ENCODE peak calls at places on chromosomes 2 and 18, in four cellular contexts. V, H, P and Q are unnamed samples.

GRCh38 chr2:201151127-201152074 is 31.5 kb upstream of the CASP10 start:
- DNase-seq in V (no peak), H (peak), P (no peak), Q (no peak)

GRCh38 chr2:132830321-132830720 is 160.3 kb upstream of the LYPD1 start:
- DNase-seq in V (no peak), H (no peak), P (no peak), Q (no peak)

GRCh38 chr18:79393626-79394401 is 1.9 kb upstream of the NFATC1 start:
- DNase-seq in V (peak), H (peak), P (no peak), Q (peak)

GRCh38 chr2:42328148-42328833 is 32.7 kb downstream of the COX7A2L start:
- DNase-seq in V (no peak), H (no peak), P (no peak), Q (no peak)

GRCh38 chr2:85399183-85399455 is 11.0 kb downstream of the CAPG start:
- DNase-seq in V (no peak), H (no peak), P (no peak), Q (no peak)

GRCh38 chr2:198054299-198054698 is 249.9 kb downstream of the PLCL1 start:
- DNase-seq in V (peak), H (peak), P (no peak), Q (peak)

GRCh38 chr18:48675330-48675761 is 136.5 kb downstream of the CTIF start:
- DNase-seq in V (peak), H (peak), P (peak), Q (peak)

GRCh38 chr2:160392201-160392600 is 101.4 kb downstream of the RBMS1 start:
- DNase-seq in V (no peak), H (no peak), P (no peak), Q (no peak)

GRCh38 chr18:26386421-26386820 is 160.2 kb downstream of the TAF4B start:
- DNase-seq in V (no peak), H (no peak), P (no peak), Q (no peak)

GRCh38 chr2:168692132-168692762 is 110.2 kb upstream of the NOSTRIN start:
- DNase-seq in V (no peak), H (no peak), P (no peak), Q (no peak)

GRCh38 chr2:216410550-216410949 is 1.7 kb upstream of the SMARCAL1 start:
- DNase-seq in V (no peak), H (no peak), P (no peak), Q (no peak)

GRCh38 chr2:219041252-219041651 is at the start of gene CFAP65:
- DNase-seq in V (peak), H (no peak), P (no peak), Q (no peak)

GRCh38 chr2:9556121-9556869 is 665 bp upstream of the ADAM17 start:
- DNase-seq in V (no peak), H (no peak), P (no peak), Q (peak)

GRCh38 chr2:176768185-176768584 is 444.4 kb upstream of the HNRNPA3 start:
- DNase-seq in V (no peak), H (no peak), P (no peak), Q (no peak)

GRCh38 chr18:48314694-48315093 is 94.5 kb downstream of the ZBTB7C start:
- DNase-seq in V (no peak), H (no peak), P (no peak), Q (no peak)

GRCh38 chr2:142989276-142990204 is 112.1 kb downstream of the KYNU start:
- DNase-seq in V (no peak), H (peak), P (no peak), Q (peak)

GRCh38 chr2:239275037-239275685 is 125.7 kb downstream of the HDAC4 start:
- DNase-seq in V (peak), H (no peak), P (no peak), Q (no peak)
- TF ChIP-seq FOXK2 in V (peak), H (no peak), P (no peak), Q (no peak)

DNA sequence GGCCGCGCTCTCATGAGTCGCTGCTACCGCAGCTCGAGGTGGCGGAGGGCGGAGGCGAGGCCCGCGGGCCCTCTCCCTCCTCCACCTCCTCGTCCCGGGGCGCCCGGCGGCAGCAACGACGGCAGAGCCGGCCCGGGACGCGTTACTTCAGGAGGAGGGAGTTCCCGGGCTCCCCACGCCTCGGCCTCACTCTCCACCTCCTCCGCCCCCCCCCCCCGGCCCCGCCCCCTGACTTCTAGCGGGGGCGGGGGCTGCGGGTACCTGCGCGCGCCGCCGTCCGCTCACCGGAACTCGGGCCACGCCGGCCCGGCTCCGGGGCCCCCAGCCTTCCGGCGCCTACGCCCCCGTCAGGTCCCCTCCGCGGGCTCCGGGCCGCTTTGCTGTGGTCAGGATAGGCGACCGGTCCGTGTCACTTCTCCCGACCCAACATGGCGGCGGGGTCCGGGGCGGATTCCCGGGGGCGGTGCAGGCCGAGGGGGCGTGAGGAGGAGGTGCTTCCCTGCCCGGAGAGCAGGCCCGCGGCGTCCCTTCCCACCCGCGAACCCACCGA is at the start of gene YES1:
- DNase-seq in V (peak), H (peak), P (no peak), Q (peak)
- TF ChIP-seq TARDBP in V (no peak), H (no peak), P (no peak), Q (no peak)

DNA sequence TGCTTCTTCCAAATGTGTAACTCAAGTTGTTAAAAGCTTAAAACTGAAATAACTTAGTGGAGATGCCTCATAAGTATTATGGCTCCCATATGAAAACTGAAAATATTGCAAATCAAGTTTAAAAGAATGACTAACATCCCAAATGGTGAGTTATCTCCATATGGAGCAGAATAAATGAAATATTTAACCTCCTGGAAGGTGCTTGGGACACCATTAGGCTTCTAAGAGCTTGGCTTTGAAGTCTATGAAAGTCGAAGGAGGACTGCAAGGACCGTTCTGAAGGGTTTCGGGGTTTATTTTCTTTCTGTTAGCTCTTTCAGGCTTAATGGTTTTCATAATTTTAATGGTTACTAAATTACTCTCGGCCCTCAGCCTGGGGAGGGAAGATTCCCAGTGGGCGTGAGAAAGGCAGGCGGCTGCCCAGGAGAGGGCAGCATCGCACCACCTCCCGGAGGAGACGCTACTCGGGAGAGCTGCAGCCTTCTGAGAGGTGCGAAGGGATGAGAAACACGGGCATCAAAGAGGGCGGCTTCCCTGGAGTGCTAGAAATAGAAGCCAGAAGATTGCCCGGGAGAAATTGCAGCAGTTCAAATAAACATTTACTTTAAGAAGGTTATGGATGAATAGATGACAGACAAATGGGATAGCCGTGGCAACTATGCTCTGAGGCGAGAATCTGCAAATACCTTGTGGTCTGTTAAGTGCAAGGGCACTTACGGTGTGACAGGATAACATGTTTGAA is 43.1 kb downstream of the MAP3K19 start:
- DNase-seq in V (peak), H (peak), P (peak), Q (peak)
- TF ChIP-seq FOXM1 in V (no peak), H (no peak), P (peak), Q (no peak)

DNA sequence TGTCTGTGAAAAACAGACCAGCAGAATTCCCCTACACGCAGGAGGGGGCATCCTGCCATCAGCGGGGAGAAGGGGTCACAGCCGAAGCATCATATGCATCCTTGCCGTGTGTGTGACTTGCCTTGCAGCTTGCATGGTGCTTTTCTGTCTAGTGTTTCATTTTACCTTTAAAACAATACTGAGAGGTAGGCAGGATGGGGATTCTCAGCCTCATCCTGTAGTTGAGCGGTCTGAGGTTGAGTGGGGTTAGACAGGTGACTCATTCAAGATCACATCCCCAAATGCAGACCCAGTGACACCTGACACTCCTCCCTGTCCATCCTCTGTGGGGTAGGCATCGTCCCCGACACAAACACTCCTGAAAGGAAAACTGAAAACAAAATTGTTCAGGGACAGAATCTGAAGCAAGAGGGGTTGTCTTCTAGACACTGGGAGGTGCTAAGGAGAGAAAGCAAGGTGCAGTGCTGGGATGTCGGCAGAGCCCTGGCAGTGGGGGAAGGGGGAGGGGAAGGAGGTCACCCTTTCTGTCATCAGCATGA is 7.9 kb downstream of the ARL4C start:
- DNase-seq in V (no peak), H (no peak), P (peak), Q (no peak)
- TF ChIP-seq FOXK2 in V (no peak), H (no peak), P (no peak), Q (no peak)

DNA sequence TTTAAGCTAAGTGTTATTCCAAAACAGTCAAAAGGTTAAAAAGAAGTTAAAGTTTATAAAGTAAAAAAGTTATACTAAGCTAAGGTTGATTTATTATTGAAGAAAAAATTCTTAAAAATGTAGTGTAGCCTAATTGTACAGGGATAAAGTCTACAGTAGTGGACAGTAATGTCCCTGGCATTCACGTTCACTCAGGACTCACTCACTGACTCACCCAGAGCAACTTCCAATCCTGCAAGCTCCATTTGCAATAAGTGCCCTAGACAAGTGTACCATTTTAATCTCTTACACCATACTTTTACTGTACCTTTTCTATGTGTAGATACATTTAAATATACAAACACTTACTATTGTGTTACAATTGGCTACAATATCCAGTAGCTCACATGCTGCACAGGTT is 86.1 kb downstream of the CACNB4 start:
- DNase-seq in V (no peak), H (no peak), P (no peak), Q (no peak)
- TF ChIP-seq TARDBP in V (no peak), H (no peak), P (no peak), Q (no peak)